ENCODE peak calls at places on chromosomes 3 and 15, in ten cellular contexts. W is uterus; L is heart right ventricle; U is ovary; A is cardiac muscle cell; N is neural progenitor cell; X is gastrocnemius medialis; Y is CD8-positive, alpha-beta T cell; R is esophagus muscularis mucosa; S is sigmoid colon. V is an unnamed sample.
A peak's percentile ranks its signal among the peaks of the same experiment; 100 is the strongest.

GRCh38 chr3:113219605-113220300 is 8.4 kb downstream of the BOC start:
- DNase-seq in W (no peak), L (no peak), U (no peak), A (no peak), N (no peak), X (no peak), Y (no peak), R (peak; percentile 66), S (no peak), V (no peak)

GRCh38 chr15:62464705-62465104 is 299.6 kb upstream of the C2CD4B start:
- DNase-seq in W (no peak), L (no peak), U (no peak), A (peak; percentile 61), N (no peak), X (no peak), Y (no peak), R (no peak), S (peak; percentile 14), V (no peak)

GRCh38 chr3:1082024-1082633 is 10.7 kb upstream of the CNTN6 start:
- DNase-seq in W (no peak), L (peak; percentile 21), U (no peak), A (peak; percentile 48), N (peak; percentile 77), X (no peak), Y (no peak), R (no peak), S (no peak), V (peak; percentile 53)

GRCh38 chr3:188123170-188123920 is 30.6 kb upstream of the LPP start:
- DNase-seq in W (no peak), L (no peak), U (no peak), A (peak; percentile 37), N (no peak), X (no peak), Y (no peak), R (no peak), S (no peak), V (no peak)

GRCh38 chr3:194976049-194976451 is 290.4 kb downstream of the FAM43A start:
- DNase-seq in W (no peak), L (no peak), U (no peak), A (no peak), N (no peak), X (no peak), Y (no peak), R (peak; percentile 83), S (no peak), V (peak; percentile 62)

GRCh38 chr3:54123538-54124196 is 1.3 kb downstream of the CACNA2D3 start:
- DNase-seq in W (no peak), L (no peak), U (no peak), A (peak; percentile 39), N (peak; percentile 21), X (peak; percentile 33), Y (no peak), R (peak; percentile 91), S (no peak), V (no peak)

GRCh38 chr3:50340404-50341329 is at the start of gene RASSF1:
- DNase-seq in W (peak; percentile 80), L (peak; percentile 79), U (peak; percentile 68), A (peak; percentile 69), N (peak; percentile 51), X (peak; percentile 55), Y (peak; percentile 64), R (no peak), S (peak; percentile 92), V (peak; percentile 72)

GRCh38 chr15:63372018-63372705 is 9.5 kb downstream of the CA12 start:
- DNase-seq in W (peak; percentile 68), L (no peak), U (no peak), A (peak; percentile 94), N (no peak), X (peak; percentile 33), Y (no peak), R (no peak), S (peak; percentile 74), V (no peak)

GRCh38 chr3:72031581-72031980 is 246.6 kb upstream of the PROK2 start:
- DNase-seq in W (no peak), L (no peak), U (no peak), A (peak; percentile 57), N (no peak), X (no peak), Y (no peak), R (no peak), S (no peak), V (no peak)

DNA sequence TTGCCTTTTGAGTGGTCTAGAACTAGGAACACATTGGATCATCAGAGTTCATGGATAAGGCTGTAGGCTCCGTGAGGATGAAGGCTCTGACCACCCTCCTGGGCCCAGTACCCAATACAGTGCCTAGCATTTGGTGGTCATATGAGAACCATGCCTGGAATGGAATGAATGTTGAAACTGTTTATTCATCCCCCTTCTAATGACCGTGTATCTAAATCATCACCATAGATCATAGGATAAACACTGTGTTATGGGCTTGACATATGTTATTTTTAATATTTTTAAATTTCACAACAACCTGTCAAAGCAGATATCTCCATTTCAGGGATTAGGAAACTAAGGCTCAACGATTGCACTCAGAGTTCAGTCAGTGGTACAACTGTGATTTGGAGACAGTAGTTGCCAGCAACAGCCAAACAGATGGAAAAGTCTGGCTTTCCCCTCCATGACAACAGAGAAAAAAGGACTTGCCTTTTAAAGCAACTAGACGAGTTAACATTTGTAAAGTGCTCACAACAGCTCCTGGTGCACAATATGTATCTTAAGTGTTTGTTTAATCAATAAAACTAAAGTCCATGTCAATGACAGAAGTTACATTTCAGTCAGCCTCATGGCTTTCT is 89.6 kb downstream of the TMEM266 start:
- DNase-seq in W (no peak), L (no peak), U (no peak), A (no peak), N (no peak), X (no peak), Y (no peak), R (no peak), S (peak; percentile 14), V (no peak)
- TF ChIP-seq CTCF in W (no peak), L (no peak), U (no peak), A (no peak), N (no peak), X (no peak), Y (no peak), R (no peak), S (no peak), V (no peak)

GRCh38 chr15:44676676-44677075 is 13.2 kb upstream of the SPG11 start:
- DNase-seq in W (no peak), L (no peak), U (no peak), A (no peak), N (no peak), X (no peak), Y (peak; percentile 30), R (no peak), S (no peak), V (no peak)

GRCh38 chr15:44668925-44669324 is 5.5 kb upstream of the SPG11 start:
- DNase-seq in W (no peak), L (no peak), U (no peak), A (no peak), N (no peak), X (no peak), Y (no peak), R (no peak), S (no peak), V (no peak)

GRCh38 chr15:44670087-44670945 is 6.9 kb upstream of the SPG11 start:
- DNase-seq in W (no peak), L (no peak), U (no peak), A (no peak), N (no peak), X (no peak), Y (no peak), R (no peak), S (no peak), V (no peak)

GRCh38 chr15:44675911-44676310 is 12.4 kb upstream of the SPG11 start:
- DNase-seq in W (no peak), L (no peak), U (no peak), A (no peak), N (no peak), X (no peak), Y (no peak), R (no peak), S (no peak), V (no peak)

DNA sequence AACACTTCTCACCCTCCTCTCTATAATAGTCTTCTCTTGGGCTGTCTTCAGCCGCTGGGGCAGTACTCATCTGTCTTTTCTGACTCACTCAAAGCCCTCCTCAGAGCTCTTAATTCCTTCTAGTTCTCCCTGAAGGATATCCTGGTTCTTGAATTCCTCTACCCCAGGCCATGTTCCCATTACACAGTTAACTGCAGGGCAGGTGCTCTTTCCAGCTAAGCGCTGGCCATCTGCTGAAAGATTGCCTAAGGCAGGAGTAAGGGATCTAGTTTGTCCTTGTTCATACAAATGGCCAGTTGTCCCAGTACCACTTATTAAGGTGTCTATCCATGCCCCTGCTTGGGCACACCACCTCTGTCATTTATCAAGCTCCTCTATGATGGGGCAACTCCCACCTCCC is 10.2 kb upstream of the SPG11 start:
- DNase-seq in W (no peak), L (no peak), U (no peak), A (no peak), N (no peak), X (no peak), Y (no peak), R (no peak), S (no peak), V (no peak)
- H3K27ac ChIP-seq in W (no peak overlapping the region), L (no peak overlapping the region), U (no peak overlapping the region), A (no peak overlapping the region), N (no peak overlapping the region), X (no peak overlapping the region), Y (no peak overlapping the region), R (no peak overlapping the region), S (no peak overlapping the region), V (no peak overlapping the region)

GRCh38 chr15:101183226-101183925 is 68.5 kb downstream of the CHSY1 start:
- DNase-seq in W (no peak), L (no peak), U (no peak), A (peak; percentile 68), N (no peak), X (no peak), Y (no peak), R (no peak), S (no peak), V (no peak)

GRCh38 chr15:101181349-101181748 is 70.5 kb downstream of the CHSY1 start:
- DNase-seq in W (no peak), L (no peak), U (peak; percentile 7), A (no peak), N (no peak), X (no peak), Y (no peak), R (no peak), S (no peak), V (no peak)

GRCh38 chr15:101180620-101181307 is 71.1 kb downstream of the CHSY1 start:
- DNase-seq in W (no peak), L (no peak), U (no peak), A (no peak), N (no peak), X (no peak), Y (peak; percentile 38), R (no peak), S (no peak), V (no peak)

GRCh38 chr15:101183926-101184305 is 67.9 kb downstream of the CHSY1 start:
- DNase-seq in W (no peak), L (no peak), U (no peak), A (no peak), N (no peak), X (no peak), Y (no peak), R (no peak), S (no peak), V (no peak)

GRCh38 chr15:101182215-101182614 is 69.6 kb downstream of the CHSY1 start:
- DNase-seq in W (no peak), L (no peak), U (no peak), A (no peak), N (no peak), X (no peak), Y (no peak), R (no peak), S (no peak), V (no peak)
- H3K4me1 ChIP-seq in W (no peaks in the 10 kb centered on the region), L (peaks cover 55% of the 10 kb centered on the region), U (peaks cover 14% of the 10 kb centered on the region), A (peaks cover 29% of the 10 kb centered on the region), N (no peaks in the 10 kb centered on the region), X (peaks cover 16% of the 10 kb centered on the region), Y (peaks cover 19% of the 10 kb centered on the region), R (peaks cover 53% of the 10 kb centered on the region), S (no peaks in the 10 kb centered on the region), V (peaks cover 18% of the 10 kb centered on the region)

GRCh38 chr15:85764304-85764633 is 30.5 kb downstream of the KLHL25 start:
- DNase-seq in W (no peak), L (no peak), U (no peak), A (no peak), N (no peak), X (no peak), Y (no peak), R (no peak), S (no peak), V (no peak)
- TF ChIP-seq CTCF in W (no peak), L (no peak), U (no peak), A (no peak), N (no peak), X (no peak), Y (no peak), R (no peak), S (no peak), V (no peak)

V was measured in lung.